ENCODE peak calls at places on chromosomes 4 and X, in six cellular contexts. E, Z, X, N, A and I are unnamed samples.

GRCh38 chr4:153409412-153409811 is 56.7 kb upstream of the TMEM131L start:
- DNase-seq in Z (no peak), E (no peak), N (no peak), A (no peak), X (peak; percentile 78), I (no peak)

GRCh38 chrX:108072746-108073145 is 18.6 kb downstream of the PSMD10 start:
- DNase-seq in Z (no peak), E (peak; percentile 28), A (no peak), N (no peak), X (peak; percentile 41), I (no peak)

GRCh38 chr4:185305979-185306442 is 89.7 kb downstream of the LRP2BP start:
- DNase-seq in A (no peak), X (peak; percentile 20), Z (peak; percentile 41), E (peak; percentile 85), N (no peak), I (peak; percentile 86)

GRCh38 chrX:71532753-71533425 is at the start of gene OGT:
- DNase-seq in Z (peak; percentile 92), E (peak; percentile 75), N (peak; percentile 89), X (peak; percentile 97), A (peak; percentile 86), I (peak; percentile 55)

GRCh38 chrX:50971390-50971789 is 60.9 kb downstream of the BMP15 start:
- DNase-seq in E (peak; percentile 39), N (no peak), A (no peak), Z (peak; percentile 21), X (peak; percentile 2), I (no peak)

GRCh38 chrX:40996886-40997530 is 88.2 kb upstream of the USP9X start:
- DNase-seq in Z (peak; percentile 7), X (peak; percentile 63), E (peak; percentile 25), N (no peak), A (peak; percentile 70), I (no peak)

GRCh38 chr4:10106421-10107039 is 10.1 kb downstream of the WDR1 start:
- DNase-seq in N (peak; percentile 54), Z (peak; percentile 59), X (peak; percentile 95), E (peak; percentile 94), A (no peak), I (peak; percentile 81)

GRCh38 chr4:853416-853781 is 27.5 kb upstream of the CPLX1 start:
- DNase-seq in Z (no peak), X (no peak), E (no peak), A (no peak), N (no peak), I (no peak)

GRCh38 chr4:114015444-114015899 is 36.0 kb upstream of the ARSJ start:
- DNase-seq in E (peak; percentile 95), A (no peak), N (no peak), X (peak; percentile 99), Z (no peak), I (peak; percentile 80)

GRCh38 chrX:122094611-122095010 is 1047.2 kb downstream of the GLUD2 start:
- DNase-seq in Z (no peak), E (no peak), X (no peak), N (no peak), A (no peak), I (no peak)

GRCh38 chr4:6688879-6689505 is 4.7 kb upstream of the S100P start:
- DNase-seq in N (peak; percentile 57), E (peak; percentile 86), Z (peak; percentile 78), A (peak; percentile 70), X (peak; percentile 64), I (peak; percentile 64)

GRCh38 chr4:137700751-137701150 is 168.5 kb upstream of the PCDH18 start:
- DNase-seq in X (no peak), A (no peak), Z (no peak), N (no peak), E (no peak), I (no peak)

GRCh38 chrX:120457766-120458180 is 11.3 kb downstream of the LAMP2 start:
- DNase-seq in E (peak; percentile 68), X (peak; percentile 60), Z (no peak), A (peak; percentile 75), N (no peak), I (peak; percentile 60)

GRCh38 chrX:45428816-45429215 is 228.1 kb upstream of the DIPK2B start:
- DNase-seq in E (no peak), N (no peak), Z (no peak), X (no peak), A (no peak), I (no peak)

GRCh38 chr4:147725673-147726072 is 6.2 kb upstream of the ARHGAP10 start:
- DNase-seq in N (no peak), X (no peak), E (no peak), A (no peak), Z (no peak), I (no peak)

GRCh38 chrX:140040397-140040796 is 75.1 kb upstream of the CXorf66 start:
- DNase-seq in N (no peak), A (no peak), Z (peak; percentile 38), E (peak; percentile 16), X (no peak), I (no peak)

GRCh38 chr4:89308161-89308500 is 531 bp upstream of the GPRIN3 start:
- DNase-seq in A (no peak), Z (no peak), X (no peak), E (no peak), N (no peak), I (no peak)

GRCh38 chrX:66728818-66729271 is 90.0 kb upstream of the EDA2R start:
- DNase-seq in Z (peak; percentile 23), N (peak; percentile 33), A (peak; percentile 7), X (peak; percentile 77), E (no peak), I (no peak)

GRCh38 chr4:40939826-40940225 is 190.1 kb downstream of the NSUN7 start:
- DNase-seq in A (no peak), N (no peak), E (no peak), X (no peak), Z (no peak), I (no peak)

GRCh38 chrX:43666301-43666912 is 10.3 kb downstream of the MAOA start:
- DNase-seq in X (no peak), E (no peak), Z (no peak), A (no peak), N (no peak), I (no peak)

GRCh38 chr4:180923476-180923875 is 1319.7 kb upstream of the TENM3 start:
- DNase-seq in X (no peak), A (no peak), Z (no peak), N (no peak), E (peak; percentile 54), I (no peak)

GRCh38 chr4:30722092-30722915 is 2.1 kb downstream of the PCDH7 start:
- DNase-seq in E (no peak), Z (no peak), N (no peak), A (no peak), X (no peak), I (no peak)

GRCh38 chr4:94690851-94691254 is 66.9 kb upstream of the BMPR1B start:
- DNase-seq in A (no peak), N (no peak), E (peak; percentile 18), Z (no peak), X (no peak), I (no peak)

GRCh38 chrX:72006461-72006860 is 95.8 kb downstream of the NHSL2 start:
- DNase-seq in E (no peak), A (no peak), Z (no peak), X (no peak), N (no peak), I (no peak)

GRCh38 chrX:118847676-118848075 is 24.1 kb downstream of the ZCCHC12 start:
- DNase-seq in A (no peak), N (no peak), Z (peak; percentile 24), E (no peak), X (peak; percentile 60), I (no peak)

GRCh38 chr4:4655901-4656300 is 114.1 kb upstream of the STX18 start:
- DNase-seq in Z (no peak), A (no peak), E (no peak), N (no peak), X (no peak), I (no peak)

GRCh38 chrX:147875866-147876596 is 35.7 kb upstream of the FMR1 start:
- DNase-seq in X (no peak), N (no peak), Z (no peak), E (no peak), A (no peak), I (no peak)

GRCh38 chrX:24619647-24620046 is 27.5 kb downstream of the PCYT1B start:
- DNase-seq in X (no peak), A (no peak), E (peak; percentile 1), Z (no peak), N (no peak), I (no peak)

GRCh38 chrX:110408949-110409588 is 50.4 kb downstream of the RTL9 start:
- DNase-seq in E (no peak), Z (no peak), X (no peak), A (no peak), N (no peak), I (no peak)

GRCh38 chr4:33104190-33104773 is 2384.1 kb downstream of the PCDH7 start:
- DNase-seq in Z (no peak), E (no peak), X (no peak), A (no peak), N (no peak), I (no peak)

GRCh38 chrX:133980406-133980805 is 5.0 kb downstream of the GPC3 start:
- DNase-seq in Z (no peak), A (no peak), N (no peak), E (no peak), X (no peak), I (no peak)

GRCh38 chr4:133808151-133808550 is 393.4 kb downstream of the PABPC4L start:
- DNase-seq in X (no peak), A (no peak), N (no peak), E (no peak), Z (no peak), I (no peak)

GRCh38 chr4:173507471-173508385 is 22.3 kb downstream of the HAND2 start:
- DNase-seq in E (no peak), A (no peak), X (no peak), Z (no peak), N (no peak), I (no peak)

GRCh38 chrX:153878969-153879653 is 6.9 kb downstream of the L1CAM start:
- DNase-seq in Z (no peak), N (no peak), X (no peak), A (no peak), E (no peak), I (no peak)

GRCh38 chr4:36508390-36508789 is 227.0 kb downstream of the DTHD1 start:
- DNase-seq in N (no peak), A (no peak), Z (no peak), X (no peak), E (no peak), I (no peak)

GRCh38 chr4:108166441-108167315 is 2.1 kb downstream of the LEF1 start:
- DNase-seq in E (no peak), X (no peak), Z (no peak), A (no peak), N (peak; percentile 48), I (no peak)

GRCh38 chr4:119138046-119138445 is 2.4 kb downstream of the MYOZ2 start:
- DNase-seq in Z (no peak), A (no peak), E (no peak), N (no peak), X (no peak), I (no peak)